ENCODE peak calls at places on chromosome 1, in nine cellular contexts. One of them, this sample, is unnamed.

GRCh38 chr1:161091093-161091492 is 1.7 kb upstream of the NECTIN4 start:
- DNase-seq in activated T-cell treated with anti-CD3 and anti-CD28 coated beads, Interleukin-2, amount 50 U/mL, for 1 hour: no peak
- DNase-seq in SK-MEL-5: no peak
- DNase-seq in activated naive CD4-positive, alpha-beta T cell treated with anti-CD3 and anti-CD28 coated beads, Interleukin-2, amount 10 ng/mL, durations not matched to agents 7 days and 5 days: no peak
- DNase-seq in left ventricle myocardium superior: no peak
- DNase-seq in AG08396: no peak
- DNase-seq in MCF 10A: no peak
- DNase-seq in mammary epithelial cell: no peak
- DNase-seq in NCI-H1436: no peak
- DNase-seq in this sample: no peak

GRCh38 chr1:31396633-31397351 is 16.2 kb upstream of the SERINC2 start:
- DNase-seq in activated T-cell treated with anti-CD3 and anti-CD28 coated beads, Interleukin-2, amount 50 U/mL, for 1 hour: no peak
- DNase-seq in SK-MEL-5: no peak
- DNase-seq in activated naive CD4-positive, alpha-beta T cell treated with anti-CD3 and anti-CD28 coated beads, Interleukin-2, amount 10 ng/mL, durations not matched to agents 7 days and 5 days: no peak
- DNase-seq in left ventricle myocardium superior: no peak
- DNase-seq in AG08396: peak
- DNase-seq in MCF 10A: peak
- DNase-seq in mammary epithelial cell: peak
- DNase-seq in NCI-H1436: no peak
- DNase-seq in this sample: no peak

GRCh38 chr1:63601061-63601460 is 7.8 kb downstream of the PGM1 start:
- DNase-seq in activated T-cell treated with anti-CD3 and anti-CD28 coated beads, Interleukin-2, amount 50 U/mL, for 1 hour: no peak
- DNase-seq in SK-MEL-5: no peak
- DNase-seq in activated naive CD4-positive, alpha-beta T cell treated with anti-CD3 and anti-CD28 coated beads, Interleukin-2, amount 10 ng/mL, durations not matched to agents 7 days and 5 days: no peak
- DNase-seq in left ventricle myocardium superior: no peak
- DNase-seq in AG08396: no peak
- DNase-seq in MCF 10A: no peak
- DNase-seq in mammary epithelial cell: no peak
- DNase-seq in NCI-H1436: no peak
- DNase-seq in this sample: no peak

GRCh38 chr1:22696610-22697009 is 14.0 kb upstream of the EPHB2 start:
- DNase-seq in activated T-cell treated with anti-CD3 and anti-CD28 coated beads, Interleukin-2, amount 50 U/mL, for 1 hour: no peak
- DNase-seq in SK-MEL-5: no peak
- DNase-seq in activated naive CD4-positive, alpha-beta T cell treated with anti-CD3 and anti-CD28 coated beads, Interleukin-2, amount 10 ng/mL, durations not matched to agents 7 days and 5 days: no peak
- DNase-seq in left ventricle myocardium superior: no peak
- DNase-seq in AG08396: no peak
- DNase-seq in MCF 10A: no peak
- DNase-seq in mammary epithelial cell: no peak
- DNase-seq in NCI-H1436: no peak
- DNase-seq in this sample: no peak

GRCh38 chr1:223620297-223620900 is 45.1 kb downstream of the CAPN8 start:
- DNase-seq in activated T-cell treated with anti-CD3 and anti-CD28 coated beads, Interleukin-2, amount 50 U/mL, for 1 hour: no peak
- DNase-seq in SK-MEL-5: no peak
- DNase-seq in activated naive CD4-positive, alpha-beta T cell treated with anti-CD3 and anti-CD28 coated beads, Interleukin-2, amount 10 ng/mL, durations not matched to agents 7 days and 5 days: no peak
- DNase-seq in left ventricle myocardium superior: no peak
- DNase-seq in AG08396: no peak
- DNase-seq in MCF 10A: no peak
- DNase-seq in mammary epithelial cell: no peak
- DNase-seq in NCI-H1436: no peak
- DNase-seq in this sample: no peak

GRCh38 chr1:204267191-204267601 is 53.4 kb upstream of the GOLT1A start:
- DNase-seq in activated T-cell treated with anti-CD3 and anti-CD28 coated beads, Interleukin-2, amount 50 U/mL, for 1 hour: no peak
- DNase-seq in SK-MEL-5: peak
- DNase-seq in activated naive CD4-positive, alpha-beta T cell treated with anti-CD3 and anti-CD28 coated beads, Interleukin-2, amount 10 ng/mL, durations not matched to agents 7 days and 5 days: no peak
- DNase-seq in left ventricle myocardium superior: no peak
- DNase-seq in AG08396: no peak
- DNase-seq in MCF 10A: no peak
- DNase-seq in mammary epithelial cell: no peak
- DNase-seq in NCI-H1436: no peak
- DNase-seq in this sample: no peak

GRCh38 chr1:245051349-245052221 is 103.2 kb upstream of the KIF26B start:
- DNase-seq in activated T-cell treated with anti-CD3 and anti-CD28 coated beads, Interleukin-2, amount 50 U/mL, for 1 hour: no peak
- DNase-seq in SK-MEL-5: no peak
- DNase-seq in activated naive CD4-positive, alpha-beta T cell treated with anti-CD3 and anti-CD28 coated beads, Interleukin-2, amount 10 ng/mL, durations not matched to agents 7 days and 5 days: peak
- DNase-seq in left ventricle myocardium superior: peak
- DNase-seq in AG08396: peak
- DNase-seq in MCF 10A: no peak
- DNase-seq in mammary epithelial cell: no peak
- DNase-seq in NCI-H1436: no peak
- DNase-seq in this sample: peak

GRCh38 chr1:37622131-37622530 is 12.6 kb downstream of the RSPO1 start:
- DNase-seq in activated T-cell treated with anti-CD3 and anti-CD28 coated beads, Interleukin-2, amount 50 U/mL, for 1 hour: no peak
- DNase-seq in SK-MEL-5: no peak
- DNase-seq in activated naive CD4-positive, alpha-beta T cell treated with anti-CD3 and anti-CD28 coated beads, Interleukin-2, amount 10 ng/mL, durations not matched to agents 7 days and 5 days: no peak
- DNase-seq in left ventricle myocardium superior: no peak
- DNase-seq in AG08396: no peak
- DNase-seq in MCF 10A: no peak
- DNase-seq in mammary epithelial cell: no peak
- DNase-seq in NCI-H1436: no peak
- DNase-seq in this sample: peak